ENCODE peak calls at places on chromosome 12, in eight cellular contexts. S is vagina, L is neuronal stem cell, W is adrenal gland, Y is pancreas, E is left ventricle myocardium inferior, B is GM23248, U is HCT116. R is an unnamed sample.

GRCh38 chr12:22656835-22657234 is 31.9 kb downstream of the ETNK1 start:
- DNase-seq in W (no peak), S (no peak), B (no peak), L (no peak), Y (no peak), E (no peak), U (no peak), R (no peak)

GRCh38 chr12:117045998-117046374 is 53.2 kb downstream of the TESC start:
- DNase-seq in W (no peak), S (no peak), B (no peak), E (no peak), L (no peak), Y (no peak), U (no peak), R (no peak)

GRCh38 chr12:5267603-5268423 is 164.1 kb upstream of the NTF3 start:
- DNase-seq in L (no peak), U (no peak), Y (no peak), W (no peak), E (no peak), B (peak; percentile 47), S (no peak), R (no peak)

GRCh38 chr12:116454950-116455447 is 104.2 kb upstream of the MAP1LC3B2 start:
- DNase-seq in L (no peak), E (no peak), Y (no peak), B (peak; percentile 98), W (no peak), U (peak; percentile 96), S (no peak), R (no peak)

GRCh38 chr12:39103552-39104165 is 198.3 kb upstream of the CPNE8 start:
- DNase-seq in Y (no peak), B (peak; percentile 81), E (no peak), S (no peak), L (peak; percentile 65), W (peak; percentile 32), U (peak; percentile 70), R (peak; percentile 84)

GRCh38 chr12:98470469-98471082 is 44.8 kb upstream of the TMPO start:
- DNase-seq in E (no peak), U (no peak), Y (no peak), S (peak; percentile 74), B (peak; percentile 40), W (peak; percentile 42), L (no peak), R (no peak)

GRCh38 chr12:102439391-102440108 is 40.8 kb downstream of the IGF1 start:
- DNase-seq in L (no peak), U (no peak), B (no peak), Y (no peak), W (no peak), E (no peak), S (no peak), R (no peak)

GRCh38 chr12:6821674-6822433 is at the start of gene GPR162:
- DNase-seq in U (no peak), Y (peak; percentile 62), S (no peak), E (peak; percentile 72), B (peak; percentile 61), L (peak; percentile 70), W (no peak), R (peak; percentile 85)

GRCh38 chr12:6866920-6867406 is 368 bp upstream of the TPI1 start:
- DNase-seq in L (no peak), S (no peak), U (no peak), B (peak; percentile 44), Y (no peak), E (no peak), W (peak; percentile 73), R (no peak)

GRCh38 chr12:8742501-8742900 is 44.7 kb downstream of the RIMKLB start:
- DNase-seq in E (no peak), U (no peak), L (no peak), Y (no peak), S (no peak), W (peak; percentile 31), B (peak; percentile 82), R (no peak)

GRCh38 chr12:17511369-17511768 is 578.6 kb downstream of the RERGL start:
- DNase-seq in W (no peak), U (no peak), E (no peak), Y (no peak), S (no peak), L (no peak), B (no peak), R (no peak)

GRCh38 chr12:43805857-43806736 is at the start of gene TWF1:
- DNase-seq in S (no peak), Y (peak; percentile 88), B (peak; percentile 92), W (peak; percentile 87), E (peak; percentile 89), U (peak; percentile 27), L (peak; percentile 77), R (peak; percentile 86)

GRCh38 chr12:54352022-54352531 is 12.2 kb downstream of the GPR84 start:
- DNase-seq in B (peak; percentile 80), Y (peak; percentile 76), L (peak; percentile 79), S (no peak), W (peak; percentile 49), U (no peak), E (peak; percentile 47), R (peak; percentile 56)

GRCh38 chr12:92197815-92198214 is 52.2 kb upstream of the BTG1 start:
- DNase-seq in L (no peak), E (no peak), Y (no peak), W (no peak), U (no peak), S (no peak), B (no peak), R (no peak)

GRCh38 chr12:29796823-29797263 is 13.1 kb upstream of the TMTC1 start:
- DNase-seq in U (peak; percentile 29), B (peak; percentile 93), S (no peak), E (no peak), L (no peak), W (peak; percentile 28), Y (no peak), R (no peak)

GRCh38 chr12:32891956-32892355 is 4.6 kb downstream of the PKP2 start:
- DNase-seq in U (no peak), S (no peak), B (peak; percentile 9), Y (no peak), E (no peak), W (no peak), L (peak; percentile 40), R (peak; percentile 27)

GRCh38 chr12:23719493-23719892 is 230.0 kb downstream of the SOX5 start:
- DNase-seq in W (no peak), L (no peak), B (no peak), U (no peak), S (no peak), Y (no peak), E (no peak), R (no peak)

DNA sequence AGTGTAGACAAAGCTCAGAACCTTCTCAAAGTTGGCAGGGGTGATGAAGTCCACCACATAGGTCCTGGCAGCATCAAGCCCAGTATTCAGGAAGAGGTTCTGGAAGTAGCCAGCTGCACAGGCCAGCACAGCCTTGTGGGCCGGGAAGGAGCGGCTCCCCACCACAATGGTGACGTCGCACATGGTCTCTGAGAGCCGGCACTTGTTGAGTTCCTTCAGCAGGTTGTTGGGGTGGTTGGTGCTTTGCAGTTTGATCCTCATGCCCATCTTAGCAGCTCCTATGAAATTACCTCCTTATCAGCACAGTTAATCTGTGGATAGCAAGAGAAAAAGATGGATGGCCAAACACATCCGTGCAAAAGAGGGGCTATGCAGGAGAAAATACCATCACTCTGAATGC is 1.7 kb downstream of the ZBTB39 start:
- DNase-seq in U (no peak), B (no peak), L (no peak), W (no peak), S (no peak), E (no peak), Y (no peak), R (no peak)
- H3K4me3 ChIP-seq in U (no peak overlapping the region), B (no peak overlapping the region), L (no peak overlapping the region), W (no peak overlapping the region), S (no peak overlapping the region), E (peak overlapping the region; percentile 96), Y (no peak overlapping the region), R (no peak overlapping the region)

DNA sequence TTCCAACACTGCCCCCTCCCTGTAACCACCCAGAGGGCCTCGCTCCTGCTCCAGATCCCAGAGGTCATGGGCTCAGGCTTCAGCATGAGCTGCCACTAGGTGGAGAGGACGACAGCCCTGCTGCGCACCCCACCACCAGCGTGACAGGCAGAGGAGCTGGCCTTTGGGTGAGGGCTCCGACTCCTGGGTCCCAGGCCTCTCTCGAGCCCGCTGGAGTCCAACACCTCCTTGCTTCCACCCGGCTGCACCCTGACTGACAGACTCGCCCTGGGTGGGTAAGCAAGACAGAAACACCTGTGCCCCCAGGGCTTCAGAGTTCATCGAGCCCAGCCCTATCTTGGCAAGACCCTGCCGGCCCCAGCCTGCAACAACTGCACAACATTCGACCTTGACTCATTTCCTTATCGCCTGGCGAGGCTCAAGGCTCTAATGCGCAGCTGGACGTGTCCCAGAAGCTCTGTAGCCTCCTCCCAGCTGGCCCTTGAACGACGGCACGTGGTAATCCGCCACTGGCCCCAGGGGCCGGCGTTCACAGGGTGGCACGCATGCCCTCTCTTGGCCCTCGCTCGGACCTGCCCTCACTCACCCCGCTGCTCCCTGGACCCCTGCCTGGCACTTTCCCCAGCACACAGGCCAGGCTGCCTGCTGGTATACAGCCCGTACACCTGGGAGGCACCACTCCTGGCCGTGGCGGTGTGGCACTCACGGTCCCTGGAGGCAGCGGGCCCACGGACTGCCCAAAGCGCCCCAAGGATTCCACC is 28.0 kb downstream of the VPS37B start:
- DNase-seq in Y (peak; percentile 92), E (peak; percentile 81), B (no peak), W (peak; percentile 90), U (no peak), L (no peak), S (no peak), R (no peak)
- H3K27me3 ChIP-seq in Y (no peaks in the 10 kb centered on the region), E (no peaks in the 10 kb centered on the region), B (no peaks in the 10 kb centered on the region), W (no peaks in the 10 kb centered on the region), U (no peaks in the 10 kb centered on the region), L (no peaks in the 10 kb centered on the region), S (no peaks in the 10 kb centered on the region), R (no peaks in the 10 kb centered on the region)

GRCh38 chr12:111406474-111407370 is 999 bp downstream of the SH2B3 start:
- DNase-seq in E (peak; percentile 53), Y (peak; percentile 45), W (no peak), U (no peak), B (peak; percentile 23), S (no peak), L (no peak), R (no peak)
- H3K4me1 ChIP-seq in E (peaks cover 93% of the 10 kb centered on the region), Y (peaks cover 57% of the 10 kb centered on the region), W (peaks cover 64% of the 10 kb centered on the region), U (peaks cover 29% of the 10 kb centered on the region), B (peaks cover 43% of the 10 kb centered on the region), S (peaks cover 85% of the 10 kb centered on the region), L (peaks cover 26% of the 10 kb centered on the region), R (peaks cover 11% of the 10 kb centered on the region)

GRCh38 chr12:42445891-42446290 is 119.9 kb downstream of the PPHLN1 start:
- DNase-seq in B (no peak), Y (no peak), W (no peak), U (no peak), L (no peak), S (no peak), E (no peak), R (no peak)

GRCh38 chr12:42442328-42442759 is 116.4 kb downstream of the PPHLN1 start:
- DNase-seq in E (no peak), S (no peak), L (no peak), B (no peak), Y (no peak), U (no peak), W (no peak), R (no peak)

GRCh38 chr12:42446761-42447160 is 120.8 kb downstream of the PPHLN1 start:
- DNase-seq in W (no peak), B (no peak), L (peak; percentile 32), U (no peak), S (no peak), Y (no peak), E (no peak), R (peak; percentile 89)

GRCh38 chr12:42442888-42443287 is 116.9 kb downstream of the PPHLN1 start:
- DNase-seq in E (no peak), B (no peak), L (no peak), W (no peak), Y (no peak), U (no peak), S (no peak), R (no peak)

GRCh38 chr12:42444192-42444943 is 118.4 kb downstream of the PPHLN1 start:
- DNase-seq in W (no peak), Y (no peak), U (no peak), L (no peak), S (no peak), B (no peak), E (no peak), R (no peak)
- H3K4me3 ChIP-seq in W (no peak overlapping the region), Y (no peak overlapping the region), U (no peak overlapping the region), L (no peak overlapping the region), S (no peak overlapping the region), B (no peak overlapping the region), E (no peak overlapping the region), R (no peak overlapping the region)